ENCODE peak calls at places on chromosomes 13 and 19, in nine cellular contexts. One of them, this sample, is unnamed.
A peak's percentile ranks its signal among the peaks of the same experiment; 100 is the strongest.

GRCh38 chr19:39499932-39500331 is 1.2 kb downstream of the DLL3 start:
- DNase-seq in neural progenitor cell: no peak
- DNase-seq in keratinocyte: no peak
- DNase-seq in mammary epithelial cell: no peak
- DNase-seq in IMR-90: no peak
- DNase-seq in fibroblast of lung: no peak
- DNase-seq in endodermal cell: no peak
- DNase-seq in HCT116: no peak
- DNase-seq in PC-3: no peak
- DNase-seq in this sample: no peak

GRCh38 chr13:70829748-70830147 is 721.5 kb upstream of the KLHL1 start:
- DNase-seq in neural progenitor cell: no peak
- DNase-seq in keratinocyte: no peak
- DNase-seq in mammary epithelial cell: no peak
- DNase-seq in IMR-90: no peak
- DNase-seq in fibroblast of lung: no peak
- DNase-seq in endodermal cell: no peak
- DNase-seq in HCT116: no peak
- DNase-seq in PC-3: no peak
- DNase-seq in this sample: no peak

GRCh38 chr13:99374169-99374991 is 67.2 kb upstream of the GPR183 start:
- DNase-seq in neural progenitor cell: no peak
- DNase-seq in keratinocyte: no peak
- DNase-seq in mammary epithelial cell: no peak
- DNase-seq in IMR-90: no peak
- DNase-seq in fibroblast of lung: no peak
- DNase-seq in endodermal cell: peak; percentile 26
- DNase-seq in HCT116: no peak
- DNase-seq in PC-3: no peak
- DNase-seq in this sample: no peak

GRCh38 chr19:27762933-27763332 is 1450.0 kb downstream of the UQCRFS1 start:
- DNase-seq in neural progenitor cell: no peak
- DNase-seq in keratinocyte: no peak
- DNase-seq in mammary epithelial cell: no peak
- DNase-seq in IMR-90: no peak
- DNase-seq in fibroblast of lung: no peak
- DNase-seq in endodermal cell: peak; percentile 3
- DNase-seq in HCT116: no peak
- DNase-seq in PC-3: no peak
- DNase-seq in this sample: no peak

GRCh38 chr13:79966039-79966438 is 374.9 kb downstream of the SPRY2 start:
- DNase-seq in neural progenitor cell: no peak
- DNase-seq in keratinocyte: no peak
- DNase-seq in mammary epithelial cell: no peak
- DNase-seq in IMR-90: peak; percentile 23
- DNase-seq in fibroblast of lung: peak; percentile 24
- DNase-seq in endodermal cell: no peak
- DNase-seq in HCT116: no peak
- DNase-seq in PC-3: no peak
- DNase-seq in this sample: peak; percentile 19

GRCh38 chr13:20389696-20390525 is 135.7 kb downstream of the CRYL1 start:
- DNase-seq in neural progenitor cell: no peak
- DNase-seq in keratinocyte: no peak
- DNase-seq in mammary epithelial cell: no peak
- DNase-seq in IMR-90: no peak
- DNase-seq in fibroblast of lung: no peak
- DNase-seq in endodermal cell: peak; percentile 36
- DNase-seq in HCT116: no peak
- DNase-seq in PC-3: no peak
- DNase-seq in this sample: no peak

GRCh38 chr13:112140366-112140765 is 73.4 kb downstream of the SOX1 start:
- DNase-seq in neural progenitor cell: no peak
- DNase-seq in keratinocyte: no peak
- DNase-seq in mammary epithelial cell: no peak
- DNase-seq in IMR-90: no peak
- DNase-seq in fibroblast of lung: no peak
- DNase-seq in endodermal cell: peak; percentile 3
- DNase-seq in HCT116: no peak
- DNase-seq in PC-3: no peak
- DNase-seq in this sample: no peak

GRCh38 chr19:2494084-2494446 is 18.1 kb downstream of the GADD45B start:
- DNase-seq in neural progenitor cell: no peak
- DNase-seq in keratinocyte: no peak
- DNase-seq in mammary epithelial cell: peak; percentile 34
- DNase-seq in IMR-90: peak; percentile 65
- DNase-seq in fibroblast of lung: peak; percentile 38
- DNase-seq in endodermal cell: no peak
- DNase-seq in HCT116: no peak
- DNase-seq in PC-3: peak; percentile 38
- DNase-seq in this sample: peak; percentile 97

GRCh38 chr19:38384209-38385027 is 3.4 kb downstream of the GGN start:
- DNase-seq in neural progenitor cell: peak; percentile 74
- DNase-seq in keratinocyte: no peak
- DNase-seq in mammary epithelial cell: peak; percentile 22
- DNase-seq in IMR-90: no peak
- DNase-seq in fibroblast of lung: peak; percentile 28
- DNase-seq in endodermal cell: peak; percentile 89
- DNase-seq in HCT116: no peak
- DNase-seq in PC-3: peak; percentile 19
- DNase-seq in this sample: peak; percentile 49

GRCh38 chr19:38385057-38385803 is 2.6 kb downstream of the GGN start:
- DNase-seq in neural progenitor cell: no peak
- DNase-seq in keratinocyte: no peak
- DNase-seq in mammary epithelial cell: no peak
- DNase-seq in IMR-90: no peak
- DNase-seq in fibroblast of lung: no peak
- DNase-seq in endodermal cell: no peak
- DNase-seq in HCT116: no peak
- DNase-seq in PC-3: no peak
- DNase-seq in this sample: no peak

GRCh38 chr19:38386968-38387549 is 775 bp downstream of the GGN start:
- DNase-seq in neural progenitor cell: no peak
- DNase-seq in keratinocyte: no peak
- DNase-seq in mammary epithelial cell: no peak
- DNase-seq in IMR-90: no peak
- DNase-seq in fibroblast of lung: peak; percentile 20
- DNase-seq in endodermal cell: no peak
- DNase-seq in HCT116: no peak
- DNase-seq in PC-3: no peak
- DNase-seq in this sample: peak; percentile 54

GRCh38 chr19:38386300-38386967 is 1.4 kb downstream of the GGN start:
- DNase-seq in neural progenitor cell: peak; percentile 50
- DNase-seq in keratinocyte: no peak
- DNase-seq in mammary epithelial cell: no peak
- DNase-seq in IMR-90: no peak
- DNase-seq in fibroblast of lung: no peak
- DNase-seq in endodermal cell: peak; percentile 74
- DNase-seq in HCT116: no peak
- DNase-seq in PC-3: no peak
- DNase-seq in this sample: no peak

DNA sequence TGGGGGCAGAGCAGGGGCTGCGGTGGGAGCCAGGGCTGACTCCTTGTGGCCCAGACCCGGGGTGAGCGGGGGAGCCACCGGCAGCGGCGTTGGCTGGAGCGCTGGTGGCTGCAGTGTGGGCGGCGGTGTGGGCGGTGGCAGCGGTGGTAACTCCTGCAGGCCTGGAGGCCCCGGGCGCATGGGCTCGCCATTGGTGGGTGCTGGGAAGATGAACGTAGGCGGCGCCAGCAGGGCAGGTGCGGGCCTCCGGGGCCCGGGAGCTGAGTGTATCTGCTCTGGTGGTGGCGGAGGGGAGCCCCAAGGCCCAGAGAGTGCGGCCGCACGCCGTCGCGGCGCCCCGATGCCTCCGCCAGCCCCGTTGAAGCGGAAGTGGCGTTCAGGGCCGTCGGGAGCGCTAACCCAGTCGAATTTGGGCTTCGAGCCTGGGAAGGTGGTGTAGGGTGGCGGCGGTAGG is 2.0 kb downstream of the GGN start:
- DNase-seq in neural progenitor cell: peak; percentile 27
- DNase-seq in keratinocyte: no peak
- DNase-seq in mammary epithelial cell: no peak
- DNase-seq in IMR-90: no peak
- DNase-seq in fibroblast of lung: no peak
- DNase-seq in endodermal cell: peak; percentile 87
- DNase-seq in HCT116: no peak
- DNase-seq in PC-3: no peak
- DNase-seq in this sample: no peak
- H3K9ac ChIP-seq in neural progenitor cell: no peak overlapping the region
- H3K9ac ChIP-seq in keratinocyte: no peak overlapping the region
- H3K9ac ChIP-seq in mammary epithelial cell: no peak overlapping the region
- H3K9ac ChIP-seq in IMR-90: no peak overlapping the region
- H3K9ac ChIP-seq in fibroblast of lung: no peak overlapping the region
- H3K9ac ChIP-seq in endodermal cell: no peak overlapping the region
- H3K9ac ChIP-seq in HCT116: no peak overlapping the region
- H3K9ac ChIP-seq in PC-3: no peak overlapping the region
- H3K9ac ChIP-seq in this sample: no peak overlapping the region

GRCh38 chr13:110213461-110214074 is 93.4 kb downstream of the COL4A1 start:
- DNase-seq in neural progenitor cell: no peak
- DNase-seq in keratinocyte: no peak
- DNase-seq in mammary epithelial cell: no peak
- DNase-seq in IMR-90: no peak
- DNase-seq in fibroblast of lung: no peak
- DNase-seq in endodermal cell: no peak
- DNase-seq in HCT116: no peak
- DNase-seq in PC-3: no peak
- DNase-seq in this sample: no peak

GRCh38 chr13:110210604-110210985 is 96.4 kb downstream of the COL4A1 start:
- DNase-seq in neural progenitor cell: no peak
- DNase-seq in keratinocyte: no peak
- DNase-seq in mammary epithelial cell: no peak
- DNase-seq in IMR-90: no peak
- DNase-seq in fibroblast of lung: no peak
- DNase-seq in endodermal cell: no peak
- DNase-seq in HCT116: no peak
- DNase-seq in PC-3: no peak
- DNase-seq in this sample: no peak

GRCh38 chr13:110211046-110211445 is 95.9 kb downstream of the COL4A1 start:
- DNase-seq in neural progenitor cell: no peak
- DNase-seq in keratinocyte: no peak
- DNase-seq in mammary epithelial cell: no peak
- DNase-seq in IMR-90: no peak
- DNase-seq in fibroblast of lung: no peak
- DNase-seq in endodermal cell: no peak
- DNase-seq in HCT116: no peak
- DNase-seq in PC-3: no peak
- DNase-seq in this sample: no peak

GRCh38 chr13:110211735-110212134 is 95.2 kb downstream of the COL4A1 start:
- DNase-seq in neural progenitor cell: no peak
- DNase-seq in keratinocyte: no peak
- DNase-seq in mammary epithelial cell: no peak
- DNase-seq in IMR-90: no peak
- DNase-seq in fibroblast of lung: no peak
- DNase-seq in endodermal cell: no peak
- DNase-seq in HCT116: no peak
- DNase-seq in PC-3: no peak
- DNase-seq in this sample: no peak

DNA sequence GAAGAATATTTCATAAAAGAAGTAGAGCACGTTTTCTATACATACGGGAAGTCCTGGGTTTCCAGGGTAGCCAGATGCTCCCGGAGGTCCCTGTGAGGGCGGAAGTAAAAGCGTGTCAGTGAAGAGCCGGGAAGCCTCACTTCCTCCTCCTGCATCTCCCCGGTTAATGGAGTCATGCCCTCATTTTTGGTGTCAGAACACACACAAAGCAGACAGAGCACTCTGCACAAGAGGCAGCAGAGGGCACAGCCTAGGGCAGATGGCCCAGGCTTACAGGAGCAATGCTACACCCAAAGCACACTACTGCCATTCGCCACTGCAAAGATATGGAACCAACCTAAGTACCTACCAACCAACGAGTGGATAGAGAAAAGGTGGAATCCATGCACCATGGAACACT is 94.4 kb downstream of the COL4A1 start:
- DNase-seq in neural progenitor cell: no peak
- DNase-seq in keratinocyte: no peak
- DNase-seq in mammary epithelial cell: no peak
- DNase-seq in IMR-90: no peak
- DNase-seq in fibroblast of lung: no peak
- DNase-seq in endodermal cell: no peak
- DNase-seq in HCT116: no peak
- DNase-seq in PC-3: no peak
- DNase-seq in this sample: no peak
- H3K9ac ChIP-seq in neural progenitor cell: no peak overlapping the region
- H3K9ac ChIP-seq in keratinocyte: no peak overlapping the region
- H3K9ac ChIP-seq in mammary epithelial cell: no peak overlapping the region
- H3K9ac ChIP-seq in IMR-90: no peak overlapping the region
- H3K9ac ChIP-seq in fibroblast of lung: no peak overlapping the region
- H3K9ac ChIP-seq in endodermal cell: no peak overlapping the region
- H3K9ac ChIP-seq in HCT116: no peak overlapping the region
- H3K9ac ChIP-seq in PC-3: no peak overlapping the region
- H3K9ac ChIP-seq in this sample: no peak overlapping the region

GRCh38 chr19:10421240-10421948 is 1.1 kb downstream of the PDE4A start:
- DNase-seq in neural progenitor cell: no peak
- DNase-seq in keratinocyte: no peak
- DNase-seq in mammary epithelial cell: no peak
- DNase-seq in IMR-90: no peak
- DNase-seq in fibroblast of lung: no peak
- DNase-seq in endodermal cell: no peak
- DNase-seq in HCT116: no peak
- DNase-seq in PC-3: no peak
- DNase-seq in this sample: no peak

GRCh38 chr19:10419200-10419645 is 1.1 kb upstream of the PDE4A start:
- DNase-seq in neural progenitor cell: peak; percentile 62
- DNase-seq in keratinocyte: no peak
- DNase-seq in mammary epithelial cell: no peak
- DNase-seq in IMR-90: no peak
- DNase-seq in fibroblast of lung: no peak
- DNase-seq in endodermal cell: peak; percentile 75
- DNase-seq in HCT116: no peak
- DNase-seq in PC-3: no peak
- DNase-seq in this sample: peak; percentile 61

GRCh38 chr19:10419646-10420443 is 493 bp upstream of the PDE4A start:
- DNase-seq in neural progenitor cell: peak; percentile 95
- DNase-seq in keratinocyte: no peak
- DNase-seq in mammary epithelial cell: peak; percentile 51
- DNase-seq in IMR-90: peak; percentile 61
- DNase-seq in fibroblast of lung: peak; percentile 50
- DNase-seq in endodermal cell: peak; percentile 98
- DNase-seq in HCT116: peak; percentile 84
- DNase-seq in PC-3: peak; percentile 42
- DNase-seq in this sample: peak; percentile 71

GRCh38 chr19:10421981-10422461 is 1.7 kb downstream of the PDE4A start:
- DNase-seq in neural progenitor cell: no peak
- DNase-seq in keratinocyte: no peak
- DNase-seq in mammary epithelial cell: no peak
- DNase-seq in IMR-90: no peak
- DNase-seq in fibroblast of lung: no peak
- DNase-seq in endodermal cell: no peak
- DNase-seq in HCT116: no peak
- DNase-seq in PC-3: no peak
- DNase-seq in this sample: no peak

GRCh38 chr19:10420444-10421239 is at the start of gene PDE4A:
- DNase-seq in neural progenitor cell: peak; percentile 70
- DNase-seq in keratinocyte: no peak
- DNase-seq in mammary epithelial cell: peak; percentile 43
- DNase-seq in IMR-90: no peak
- DNase-seq in fibroblast of lung: no peak
- DNase-seq in endodermal cell: peak; percentile 85
- DNase-seq in HCT116: no peak
- DNase-seq in PC-3: peak; percentile 33
- DNase-seq in this sample: peak; percentile 68
- H3K9ac ChIP-seq in neural progenitor cell: no peak within 1 kb of the TSS
- H3K9ac ChIP-seq in keratinocyte: peak within 1 kb of the TSS; percentile 15
- H3K9ac ChIP-seq in mammary epithelial cell: no peak within 1 kb of the TSS
- H3K9ac ChIP-seq in IMR-90: no peak within 1 kb of the TSS
- H3K9ac ChIP-seq in fibroblast of lung: no peak within 1 kb of the TSS
- H3K9ac ChIP-seq in endodermal cell: no peak within 1 kb of the TSS
- H3K9ac ChIP-seq in HCT116: peak within 1 kb of the TSS; percentile 66
- H3K9ac ChIP-seq in PC-3: no peak within 1 kb of the TSS
- H3K9ac ChIP-seq in this sample: peak within 1 kb of the TSS; percentile 31

DNA sequence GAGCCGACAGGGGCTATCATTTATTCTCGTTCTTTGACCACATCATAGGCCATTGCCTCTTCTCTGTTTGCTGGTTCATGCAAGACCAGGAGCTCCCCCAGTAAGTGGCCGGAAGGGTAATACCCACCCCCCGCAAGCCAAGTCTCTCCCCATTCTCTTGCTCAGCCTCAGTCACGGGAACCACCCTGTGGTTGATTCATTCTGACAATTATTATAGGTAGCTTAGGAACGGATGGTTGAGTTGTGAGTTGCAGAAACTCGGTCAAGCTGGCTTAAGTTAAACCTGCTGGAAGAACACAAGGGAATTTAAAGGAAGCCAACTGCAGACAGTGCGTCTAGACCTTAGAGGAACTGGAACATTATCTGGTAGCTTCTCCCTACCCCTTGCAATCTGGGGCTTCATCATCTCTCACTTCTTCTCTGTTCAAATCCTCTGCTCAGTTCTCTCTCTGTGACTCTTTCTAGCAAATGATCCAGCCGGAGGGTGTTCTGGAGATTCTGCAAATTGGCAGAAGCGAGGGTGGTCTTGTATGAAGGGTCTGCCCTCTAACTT is 8.9 kb downstream of the FPR1 start:
- DNase-seq in neural progenitor cell: no peak
- DNase-seq in keratinocyte: no peak
- DNase-seq in mammary epithelial cell: peak; percentile 87
- DNase-seq in IMR-90: no peak
- DNase-seq in fibroblast of lung: no peak
- DNase-seq in endodermal cell: no peak
- DNase-seq in HCT116: no peak
- DNase-seq in PC-3: peak; percentile 42
- DNase-seq in this sample: peak; percentile 54
- H3K9ac ChIP-seq in neural progenitor cell: no peak overlapping the region
- H3K9ac ChIP-seq in keratinocyte: no peak overlapping the region
- H3K9ac ChIP-seq in mammary epithelial cell: no peak overlapping the region
- H3K9ac ChIP-seq in IMR-90: no peak overlapping the region
- H3K9ac ChIP-seq in fibroblast of lung: no peak overlapping the region
- H3K9ac ChIP-seq in endodermal cell: no peak overlapping the region
- H3K9ac ChIP-seq in HCT116: no peak overlapping the region
- H3K9ac ChIP-seq in PC-3: no peak overlapping the region
- H3K9ac ChIP-seq in this sample: peak overlapping the region; percentile 38

This sample was measured in GM23248.